ENCODE peak calls at places on chromosomes 13 and 19, in eight cellular contexts. N is GM23338, E is upper lobe of left lung, K is breast epithelium, D is HCT116, O is transverse colon, F is K562, Q is HL-60. R is an unnamed sample.

GRCh38 chr13:65854431-65854830 is 1375.7 kb downstream of the PCDH9 start:
- DNase-seq in N (no peak), E (no peak), K (no peak), D (no peak), O (no peak), F (no peak), Q (no peak), R (no peak)

GRCh38 chr13:90445179-90445578 is 902.3 kb upstream of the MIR17HG start:
- DNase-seq in N (peak), E (no peak), K (no peak), D (peak), O (no peak), F (no peak), Q (no peak), R (no peak)

GRCh38 chr19:39093761-39094160 is 9.6 kb downstream of the ACP7 start:
- DNase-seq in N (no peak), E (no peak), K (no peak), D (no peak), O (no peak), F (no peak), Q (no peak), R (no peak)

GRCh38 chr19:15864824-15865223 is 33.0 kb downstream of the CYP4F2 start:
- DNase-seq in N (no peak), E (no peak), K (no peak), D (no peak), O (no peak), F (no peak), Q (no peak), R (no peak)

GRCh38 chr13:25232937-25233515 is 54.3 kb downstream of the MTMR6 start:
- DNase-seq in N (peak), E (no peak), K (no peak), D (peak), O (no peak), F (peak), Q (no peak), R (no peak)

GRCh38 chr13:114069376-114070097 is 62.9 kb downstream of the RASA3 start:
- DNase-seq in N (no peak), E (no peak), K (peak), D (no peak), O (peak), F (no peak), Q (no peak), R (no peak)

GRCh38 chr19:7766535-7766934 is 3.5 kb downstream of the CLEC4M start:
- DNase-seq in N (no peak), E (no peak), K (no peak), D (no peak), O (no peak), F (no peak), Q (no peak), R (no peak)

GRCh38 chr13:110571897-110572777 is 10.6 kb upstream of the RAB20 start:
- DNase-seq in N (no peak), E (no peak), K (no peak), D (no peak), O (no peak), F (no peak), Q (no peak), R (no peak)

GRCh38 chr13:95955255-95955654 is 97.9 kb downstream of the UGGT2 start:
- DNase-seq in N (no peak), E (no peak), K (no peak), D (no peak), O (no peak), F (no peak), Q (no peak), R (no peak)

GRCh38 chr13:77918391-77919261 is at the start of gene EDNRB:
- DNase-seq in N (peak), E (peak), K (no peak), D (no peak), O (peak), F (no peak), Q (peak), R (peak)

GRCh38 chr19:32674153-32674958 is 624 bp downstream of the ANKRD27 start:
- DNase-seq in N (no peak), E (no peak), K (no peak), D (no peak), O (no peak), F (no peak), Q (peak), R (no peak)

GRCh38 chr19:343941-344624 is 513 bp downstream of the MIER2 start:
- DNase-seq in N (peak), E (peak), K (no peak), D (no peak), O (no peak), F (peak), Q (no peak), R (no peak)

GRCh38 chr13:97307882-97308624 is 85.9 kb downstream of the MBNL2 start:
- DNase-seq in N (peak), E (no peak), K (no peak), D (peak), O (no peak), F (no peak), Q (no peak), R (no peak)

GRCh38 chr13:26485786-26486185 is 71.7 kb upstream of the WASF3 start:
- DNase-seq in N (no peak), E (peak), K (no peak), D (no peak), O (no peak), F (no peak), Q (no peak), R (no peak)

GRCh38 chr19:4066682-4067395 is at the start of gene ZBTB7A:
- DNase-seq in N (peak), E (peak), K (peak), D (peak), O (peak), F (no peak), Q (peak), R (peak)

GRCh38 chr19:2352121-2352520 is 7.9 kb upstream of the TMPRSS9 start:
- DNase-seq in N (no peak), E (peak), K (no peak), D (no peak), O (no peak), F (no peak), Q (no peak), R (no peak)

GRCh38 chr13:113407531-113408393 is 43.8 kb upstream of the GRTP1 start:
- DNase-seq in N (no peak), E (peak), K (no peak), D (no peak), O (no peak), F (no peak), Q (peak), R (no peak)

GRCh38 chr19:9431475-9431874 is 3.9 kb downstream of the ZNF266 start:
- DNase-seq in N (peak), E (no peak), K (no peak), D (no peak), O (no peak), F (peak), Q (no peak), R (no peak)

GRCh38 chr19:6865849-6866248 is 21.5 kb upstream of the ADGRE1 start:
- DNase-seq in N (no peak), E (no peak), K (no peak), D (no peak), O (no peak), F (no peak), Q (no peak), R (no peak)

GRCh38 chr19:4304509-4305252 is at the start of gene FSD1:
- DNase-seq in N (peak), E (peak), K (no peak), D (no peak), O (no peak), F (peak), Q (no peak), R (no peak)

GRCh38 chr13:109454167-109454917 is 332.0 kb downstream of the IRS2 start:
- DNase-seq in N (no peak), E (no peak), K (no peak), D (no peak), O (no peak), F (no peak), Q (no peak), R (no peak)

GRCh38 chr19:42440357-42441046 is 2.2 kb downstream of the CXCL17 start:
- DNase-seq in N (peak), E (peak), K (peak), D (peak), O (peak), F (peak), Q (peak), R (peak)

GRCh38 chr13:113091891-113092775 is 13.5 kb upstream of the F7 start:
- DNase-seq in N (no peak), E (peak), K (no peak), D (no peak), O (no peak), F (no peak), Q (no peak), R (no peak)

GRCh38 chr13:75136151-75136550 is 345.8 kb downstream of the TBC1D4 start:
- DNase-seq in N (no peak), E (no peak), K (no peak), D (no peak), O (no peak), F (no peak), Q (peak), R (no peak)

GRCh38 chr13:32081591-32081990 is 50.0 kb downstream of the FRY start:
- DNase-seq in N (no peak), E (no peak), K (no peak), D (no peak), O (no peak), F (no peak), Q (no peak), R (no peak)

GRCh38 chr19:29617336-29618266 is 11.5 kb downstream of the POP4 start:
- DNase-seq in N (no peak), E (no peak), K (no peak), D (no peak), O (no peak), F (no peak), Q (no peak), R (no peak)

GRCh38 chr13:30665638-30666037 is 47.9 kb downstream of the USPL1 start:
- DNase-seq in N (no peak), E (no peak), K (no peak), D (no peak), O (no peak), F (no peak), Q (no peak), R (no peak)

GRCh38 chr19:917323-918151 is at the start of gene KISS1R:
- DNase-seq in N (peak), E (peak), K (no peak), D (no peak), O (no peak), F (peak), Q (no peak), R (peak)

GRCh38 chr19:37997911-37998344 is 90.9 kb downstream of the SIPA1L3 start:
- DNase-seq in N (no peak), E (no peak), K (no peak), D (peak), O (no peak), F (no peak), Q (no peak), R (no peak)

DNA sequence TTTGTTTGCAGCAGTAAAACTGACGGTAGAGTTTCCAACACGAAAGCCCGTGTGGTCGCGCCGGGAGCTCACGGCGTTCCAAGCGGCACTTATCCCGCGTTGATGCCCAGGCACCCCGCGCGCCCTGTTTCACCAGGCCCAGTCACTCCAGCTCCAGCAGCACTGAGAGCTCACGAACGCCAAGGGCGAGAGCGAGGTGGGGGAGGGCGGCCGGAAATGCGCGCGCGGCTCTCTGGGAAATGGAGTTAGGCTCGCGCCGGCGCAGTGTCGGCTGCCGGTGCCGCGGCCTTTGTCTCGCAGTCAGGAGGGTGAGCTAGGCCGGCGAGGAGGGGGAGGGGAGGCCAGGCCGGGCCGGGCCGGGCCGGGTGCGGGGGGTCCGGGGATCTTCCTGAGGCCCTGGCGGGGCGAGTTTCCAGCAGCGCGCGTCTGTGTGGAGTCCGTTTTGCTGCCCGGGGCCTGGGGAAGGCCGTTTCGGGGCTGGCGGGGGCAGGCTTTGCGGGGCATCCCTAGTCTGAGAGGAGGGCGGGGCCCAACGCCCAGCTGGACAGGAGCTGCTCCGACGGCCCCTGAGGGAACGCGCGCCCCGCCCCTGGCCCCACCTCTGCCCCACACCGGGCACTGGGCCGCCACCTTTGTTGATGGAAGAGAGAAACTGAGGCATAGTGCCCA is at the start of gene ZNF135:
- DNase-seq in N (peak), E (peak), K (peak), D (no peak), O (peak), F (no peak), Q (peak), R (peak)
- TF ChIP-seq POLR2AphosphoS5 in N (peak), E (no peak), K (peak), D (no peak), O (peak), F (no peak), Q (no peak), R (peak)

GRCh38 chr19:43592800-43593350 is 3.1 kb downstream of the IRGQ start:
- DNase-seq in N (no peak), E (no peak), K (no peak), D (no peak), O (no peak), F (no peak), Q (no peak), R (no peak)

GRCh38 chr19:43594710-43595604 is 977 bp downstream of the IRGQ start:
- DNase-seq in N (peak), E (peak), K (no peak), D (peak), O (peak), F (peak), Q (peak), R (peak)

GRCh38 chr19:43595999-43596841 is at the start of the genes IRGQ and ZNF576:
- DNase-seq in N (peak), E (peak), K (peak), D (peak), O (peak), F (peak), Q (peak), R (peak)

GRCh38 chr19:43595605-43595998 is 332 bp downstream of the IRGQ start:
- DNase-seq in N (no peak), E (no peak), K (no peak), D (no peak), O (peak), F (no peak), Q (no peak), R (no peak)

DNA sequence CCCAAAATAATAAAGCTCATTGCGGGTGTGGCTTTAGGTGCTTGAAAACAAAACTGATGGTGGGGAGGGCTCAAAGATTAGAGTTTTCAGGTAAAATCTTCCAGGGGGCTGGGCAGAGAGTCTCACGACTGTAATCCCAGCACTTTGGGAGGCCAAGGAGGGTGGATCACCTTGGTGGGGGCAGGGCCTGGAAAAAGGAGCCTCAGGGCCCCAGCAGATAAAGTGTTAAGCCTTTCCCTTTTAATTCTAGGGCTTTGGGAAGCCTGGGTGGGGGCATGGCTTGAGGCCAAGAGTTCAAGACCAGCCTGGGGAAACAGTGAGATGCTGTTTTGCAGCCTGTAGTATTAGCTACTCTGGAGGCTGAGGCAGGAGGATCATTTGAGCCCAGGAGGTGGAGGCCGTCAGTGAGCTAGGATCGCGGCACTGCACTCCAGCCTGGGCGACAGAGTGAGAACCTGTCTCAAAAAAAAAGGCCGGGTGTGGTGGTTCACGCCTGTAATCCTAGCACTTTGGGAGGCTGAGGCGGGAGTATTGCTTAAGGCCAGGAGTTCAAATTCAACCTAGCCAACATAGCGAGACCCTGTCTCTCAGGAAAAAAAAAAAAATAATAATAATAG is 1.7 kb downstream of the IRGQ start:
- DNase-seq in N (no peak), E (no peak), K (no peak), D (no peak), O (no peak), F (no peak), Q (no peak), R (no peak)
- H3K27ac ChIP-seq in N (no peak), E (peak), K (peak), D (no peak), O (peak), F (peak), Q (no peak), R (peak)

GRCh38 chr19:46490774-46491173 is 4.9 kb downstream of the PNMA8B start:
- DNase-seq in N (no peak), E (no peak), K (no peak), D (no peak), O (no peak), F (no peak), Q (no peak), R (no peak)

GRCh38 chr19:46488551-46488950 is 7.1 kb downstream of the PNMA8B start:
- DNase-seq in N (peak), E (no peak), K (no peak), D (no peak), O (no peak), F (no peak), Q (no peak), R (no peak)

GRCh38 chr19:46487178-46487801 is 8.4 kb downstream of the PNMA8B start:
- DNase-seq in N (peak), E (no peak), K (no peak), D (no peak), O (no peak), F (no peak), Q (no peak), R (no peak)

GRCh38 chr19:46487802-46488445 is 7.7 kb downstream of the PNMA8B start:
- DNase-seq in N (peak), E (peak), K (peak), D (peak), O (peak), F (peak), Q (peak), R (peak)

GRCh38 chr19:46489445-46490272 is 6.0 kb downstream of the PNMA8B start:
- DNase-seq in N (peak), E (peak), K (no peak), D (no peak), O (peak), F (peak), Q (no peak), R (peak)
- TF ChIP-seq POLR2AphosphoS5 in N (no peak), E (no peak), K (no peak), D (no peak), O (no peak), F (no peak), Q (no peak), R (no peak)

GRCh38 chr19:51796195-51796679 is 1.3 kb downstream of the FPR3 start:
- DNase-seq in N (no peak), E (no peak), K (no peak), D (no peak), O (no peak), F (peak), Q (no peak), R (no peak)

GRCh38 chr19:51798958-51799310 is 4.0 kb downstream of the FPR3 start:
- DNase-seq in N (no peak), E (no peak), K (no peak), D (no peak), O (peak), F (no peak), Q (no peak), R (no peak)

GRCh38 chr19:51799311-51799997 is 4.5 kb downstream of the FPR3 start:
- DNase-seq in N (no peak), E (peak), K (peak), D (no peak), O (peak), F (peak), Q (no peak), R (peak)

GRCh38 chr19:51799998-51800848 is 5.3 kb downstream of the FPR3 start:
- DNase-seq in N (no peak), E (no peak), K (no peak), D (no peak), O (no peak), F (peak), Q (no peak), R (no peak)

GRCh38 chr19:51798127-51798526 is 3.2 kb downstream of the FPR3 start:
- DNase-seq in N (no peak), E (no peak), K (no peak), D (no peak), O (no peak), F (no peak), Q (no peak), R (no peak)
- H3K27ac ChIP-seq in N (no peak), E (peak), K (peak), D (no peak), O (no peak), F (peak), Q (no peak), R (peak)

GRCh38 chr19:44685877-44686276 is 13.1 kb upstream of the CEACAM16 start:
- DNase-seq in N (no peak), E (no peak), K (no peak), D (no peak), O (no peak), F (no peak), Q (peak), R (no peak)
- TF ChIP-seq POLR2AphosphoS5 in N (no peak), E (no peak), K (no peak), D (no peak), O (no peak), F (no peak), Q (no peak), R (no peak)

DNA sequence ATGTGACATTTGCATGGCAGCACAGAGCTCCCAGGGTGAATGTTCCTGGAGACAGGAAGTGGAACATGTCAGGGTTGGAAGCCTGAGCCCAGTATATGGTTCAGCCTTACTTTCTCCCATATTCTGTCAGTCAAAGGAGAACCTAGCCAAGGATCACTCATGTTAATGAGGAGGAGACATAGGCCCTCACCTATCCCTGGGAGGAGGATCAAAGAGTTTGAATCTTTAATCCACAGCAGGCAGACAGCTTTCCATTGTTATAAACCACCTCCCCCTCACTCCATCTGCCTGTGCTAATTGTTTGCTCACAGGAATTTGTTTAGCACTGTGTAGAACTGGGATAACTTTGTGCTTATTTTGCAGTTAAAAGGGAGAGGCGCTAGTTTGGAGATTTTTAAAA is 1069.1 kb downstream of the EFNB2 start:
- DNase-seq in N (no peak), E (no peak), K (no peak), D (no peak), O (no peak), F (no peak), Q (no peak), R (no peak)
- H3K27ac ChIP-seq in N (no peak), E (no peak), K (no peak), D (no peak), O (no peak), F (no peak), Q (no peak), R (no peak)

GRCh38 chr13:20405691-20406090 is 120.0 kb downstream of the CRYL1 start:
- DNase-seq in N (peak), E (peak), K (no peak), D (no peak), O (no peak), F (no peak), Q (no peak), R (peak)
- TF ChIP-seq POLR2AphosphoS5 in N (no peak), E (no peak), K (no peak), D (no peak), O (no peak), F (no peak), Q (no peak), R (no peak)

R was measured in stomach.